ENCODE peak calls at places on chromosomes 11 and 22, in eight cellular contexts. One of them, this sample, is unnamed.

GRCh38 chr11:117824571-117825537 is at the start of gene FXYD2:
- DNase-seq in HCT116: no peak
- DNase-seq in uterus: peak; percentile 76
- DNase-seq in body of pancreas: peak; percentile 52
- DNase-seq in esophagus squamous epithelium: no peak
- DNase-seq in A549: no peak
- DNase-seq in NB4: no peak
- DNase-seq in ovary: peak; percentile 60
- DNase-seq in this sample: no peak

GRCh38 chr11:76788661-76789442 is 5.7 kb downstream of the TSKU start:
- DNase-seq in esophagus squamous epithelium: no peak
- DNase-seq in NB4: no peak
- DNase-seq in body of pancreas: peak; percentile 86
- DNase-seq in HCT116: peak; percentile 85
- DNase-seq in ovary: no peak
- DNase-seq in uterus: peak; percentile 26
- DNase-seq in A549: no peak
- DNase-seq in this sample: no peak

GRCh38 chr11:99614353-99614752 is 593.6 kb downstream of the CNTN5 start:
- DNase-seq in A549: no peak
- DNase-seq in ovary: no peak
- DNase-seq in HCT116: no peak
- DNase-seq in body of pancreas: no peak
- DNase-seq in esophagus squamous epithelium: no peak
- DNase-seq in NB4: no peak
- DNase-seq in uterus: no peak
- DNase-seq in this sample: no peak

GRCh38 chr11:62705401-62705800 is 1.8 kb downstream of the BSCL2 start:
- DNase-seq in body of pancreas: peak; percentile 59
- DNase-seq in esophagus squamous epithelium: no peak
- DNase-seq in ovary: no peak
- DNase-seq in NB4: peak; percentile 34
- DNase-seq in A549: no peak
- DNase-seq in HCT116: no peak
- DNase-seq in uterus: no peak
- DNase-seq in this sample: no peak

GRCh38 chr11:76604652-76605241 is 65.8 kb downstream of the LRRC32 start:
- DNase-seq in uterus: peak; percentile 49
- DNase-seq in ovary: peak; percentile 82
- DNase-seq in NB4: no peak
- DNase-seq in body of pancreas: peak; percentile 75
- DNase-seq in esophagus squamous epithelium: no peak
- DNase-seq in A549: no peak
- DNase-seq in HCT116: no peak
- DNase-seq in this sample: peak; percentile 86

GRCh38 chr11:35981581-35981980 is 37.7 kb downstream of the LDLRAD3 start:
- DNase-seq in ovary: peak; percentile 41
- DNase-seq in body of pancreas: no peak
- DNase-seq in HCT116: no peak
- DNase-seq in A549: no peak
- DNase-seq in NB4: no peak
- DNase-seq in esophagus squamous epithelium: no peak
- DNase-seq in uterus: peak; percentile 26
- DNase-seq in this sample: no peak

GRCh38 chr11:8759634-8760033 is 77.0 kb downstream of the RPL27A start:
- DNase-seq in body of pancreas: peak; percentile 51
- DNase-seq in HCT116: no peak
- DNase-seq in esophagus squamous epithelium: no peak
- DNase-seq in uterus: peak; percentile 73
- DNase-seq in ovary: peak; percentile 60
- DNase-seq in NB4: no peak
- DNase-seq in A549: no peak
- DNase-seq in this sample: no peak

GRCh38 chr22:45830531-45831245 is 146.3 kb downstream of the WNT7B start:
- DNase-seq in NB4: no peak
- DNase-seq in A549: peak; percentile 48
- DNase-seq in HCT116: no peak
- DNase-seq in uterus: no peak
- DNase-seq in body of pancreas: no peak
- DNase-seq in ovary: no peak
- DNase-seq in esophagus squamous epithelium: no peak
- DNase-seq in this sample: no peak

GRCh38 chr11:110075822-110076208 is 17.4 kb upstream of the ZC3H12C start:
- DNase-seq in HCT116: no peak
- DNase-seq in ovary: no peak
- DNase-seq in uterus: no peak
- DNase-seq in body of pancreas: no peak
- DNase-seq in A549: no peak
- DNase-seq in NB4: no peak
- DNase-seq in esophagus squamous epithelium: no peak
- DNase-seq in this sample: no peak

GRCh38 chr11:132429685-132430084 is 1059.3 kb downstream of the NTM start:
- DNase-seq in ovary: no peak
- DNase-seq in body of pancreas: no peak
- DNase-seq in HCT116: no peak
- DNase-seq in esophagus squamous epithelium: no peak
- DNase-seq in uterus: no peak
- DNase-seq in NB4: no peak
- DNase-seq in A549: no peak
- DNase-seq in this sample: no peak

GRCh38 chr11:95684701-95685100 is 104.9 kb downstream of the FAM76B start:
- DNase-seq in A549: no peak
- DNase-seq in HCT116: no peak
- DNase-seq in uterus: no peak
- DNase-seq in esophagus squamous epithelium: no peak
- DNase-seq in ovary: no peak
- DNase-seq in NB4: no peak
- DNase-seq in body of pancreas: no peak
- DNase-seq in this sample: no peak

GRCh38 chr11:130403301-130403804 is 25.1 kb downstream of the ADAMTS8 start:
- DNase-seq in body of pancreas: peak; percentile 43
- DNase-seq in ovary: peak; percentile 59
- DNase-seq in esophagus squamous epithelium: no peak
- DNase-seq in uterus: peak; percentile 69
- DNase-seq in A549: no peak
- DNase-seq in NB4: no peak
- DNase-seq in HCT116: no peak
- DNase-seq in this sample: no peak

GRCh38 chr22:45296628-45297297 is 12.0 kb downstream of the UPK3A start:
- DNase-seq in body of pancreas: no peak
- DNase-seq in A549: no peak
- DNase-seq in ovary: no peak
- DNase-seq in NB4: peak; percentile 30
- DNase-seq in esophagus squamous epithelium: no peak
- DNase-seq in uterus: no peak
- DNase-seq in HCT116: no peak
- DNase-seq in this sample: no peak

GRCh38 chr11:68694404-68695297 is 10.3 kb downstream of the GAL start:
- DNase-seq in NB4: no peak
- DNase-seq in ovary: no peak
- DNase-seq in HCT116: no peak
- DNase-seq in A549: no peak
- DNase-seq in esophagus squamous epithelium: no peak
- DNase-seq in uterus: no peak
- DNase-seq in body of pancreas: no peak
- DNase-seq in this sample: no peak

GRCh38 chr11:83088965-83089364 is 17.3 kb upstream of the RAB30 start:
- DNase-seq in uterus: no peak
- DNase-seq in ovary: no peak
- DNase-seq in body of pancreas: no peak
- DNase-seq in esophagus squamous epithelium: no peak
- DNase-seq in NB4: peak; percentile 27
- DNase-seq in A549: peak; percentile 13
- DNase-seq in HCT116: no peak
- DNase-seq in this sample: no peak

GRCh38 chr11:91946397-91947090 is 278.1 kb upstream of the FAT3 start:
- DNase-seq in HCT116: no peak
- DNase-seq in uterus: no peak
- DNase-seq in A549: no peak
- DNase-seq in body of pancreas: no peak
- DNase-seq in esophagus squamous epithelium: no peak
- DNase-seq in ovary: no peak
- DNase-seq in NB4: no peak
- DNase-seq in this sample: no peak

GRCh38 chr22:30116362-30117117 is 36.3 kb downstream of the HORMAD2 start:
- DNase-seq in ovary: no peak
- DNase-seq in uterus: no peak
- DNase-seq in A549: no peak
- DNase-seq in HCT116: no peak
- DNase-seq in NB4: peak; percentile 13
- DNase-seq in body of pancreas: no peak
- DNase-seq in esophagus squamous epithelium: no peak
- DNase-seq in this sample: no peak

GRCh38 chr11:36131719-36132349 is 157.4 kb downstream of the COMMD9 start:
- DNase-seq in uterus: peak; percentile 63
- DNase-seq in HCT116: no peak
- DNase-seq in A549: peak; percentile 41
- DNase-seq in ovary: peak; percentile 69
- DNase-seq in NB4: peak; percentile 44
- DNase-seq in esophagus squamous epithelium: no peak
- DNase-seq in body of pancreas: peak; percentile 46
- DNase-seq in this sample: no peak

DNA sequence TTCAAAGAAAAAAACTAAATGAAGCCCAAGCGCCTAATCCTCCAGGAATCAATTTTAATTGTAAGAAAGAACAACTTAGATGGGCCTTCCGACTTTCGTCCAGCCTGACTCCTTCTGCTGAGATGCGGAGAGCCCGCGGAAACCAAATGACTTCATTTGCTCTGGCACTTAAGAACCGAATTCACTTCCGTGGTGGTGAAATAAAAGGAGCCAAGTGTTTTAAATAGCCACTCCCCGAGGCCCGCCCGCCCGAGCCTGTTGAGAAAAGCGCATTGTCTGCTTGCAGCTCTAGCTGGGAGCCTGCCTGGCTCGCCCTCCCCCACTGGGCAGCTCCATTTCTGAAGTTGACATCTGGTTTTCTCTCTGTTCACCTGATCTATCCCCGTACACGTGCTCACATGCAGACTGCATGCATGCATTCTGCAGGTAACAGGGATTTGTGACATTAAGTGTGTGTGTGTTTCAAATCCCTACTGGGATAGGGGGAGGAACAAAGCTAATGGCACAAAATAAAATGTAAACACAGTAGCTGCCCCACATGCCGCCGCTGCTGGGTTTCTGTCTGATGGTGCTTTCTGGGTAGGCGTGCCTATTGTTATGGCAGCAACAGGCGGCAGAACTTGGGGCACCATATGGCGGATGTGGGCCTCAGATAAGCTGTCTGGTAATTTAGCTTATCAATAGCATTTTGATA is 6.2 kb downstream of the TEAD1 start:
- DNase-seq in uterus: peak; percentile 81
- DNase-seq in body of pancreas: peak; percentile 91
- DNase-seq in esophagus squamous epithelium: peak; percentile 27
- DNase-seq in HCT116: no peak
- DNase-seq in ovary: peak; percentile 70
- DNase-seq in NB4: peak; percentile 49
- DNase-seq in A549: peak; percentile 92
- DNase-seq in this sample: no peak
- TF ChIP-seq POLR2A in uterus: peak; percentile 55
- TF ChIP-seq POLR2A in body of pancreas: peak; percentile 77
- TF ChIP-seq POLR2A in esophagus squamous epithelium: peak; percentile 49
- TF ChIP-seq POLR2A in HCT116: no peak
- TF ChIP-seq POLR2A in ovary: no peak
- TF ChIP-seq POLR2A in NB4: no peak
- TF ChIP-seq POLR2A in A549: peak; percentile 38
- TF ChIP-seq POLR2A in this sample: peak; percentile 35

DNA sequence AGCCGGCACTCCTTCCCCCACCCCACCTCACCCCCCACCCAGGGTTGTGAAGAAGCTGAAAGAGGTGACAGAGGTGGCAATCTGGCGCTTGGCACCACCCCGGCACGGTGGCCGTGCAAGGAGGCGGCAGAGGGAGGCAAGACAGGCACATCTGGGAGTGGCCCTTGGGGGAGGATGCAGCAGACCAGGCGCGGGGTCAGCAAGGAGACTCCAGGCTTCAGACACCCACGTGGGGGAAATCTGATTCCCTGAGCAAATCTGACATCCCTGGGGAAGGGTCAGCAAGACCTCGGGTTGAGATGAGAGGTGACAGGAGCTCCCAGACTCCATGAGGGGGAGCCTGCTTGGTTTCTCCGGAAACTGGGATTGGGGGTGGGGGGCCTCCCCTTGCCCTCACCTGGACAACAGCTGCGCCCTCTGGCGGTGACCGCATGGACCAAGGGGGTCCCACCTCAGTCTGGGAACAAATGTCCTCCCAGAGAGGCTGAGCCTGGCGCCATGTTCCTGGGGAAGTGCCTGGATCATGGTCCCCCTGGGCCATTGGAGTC is 4.0 kb upstream of the RCOR2 start:
- DNase-seq in HCT116: no peak
- DNase-seq in ovary: no peak
- DNase-seq in NB4: no peak
- DNase-seq in body of pancreas: no peak
- DNase-seq in esophagus squamous epithelium: no peak
- DNase-seq in uterus: no peak
- DNase-seq in A549: no peak
- DNase-seq in this sample: no peak
- H3K4me3 ChIP-seq in HCT116: peak overlapping the region; percentile 64
- H3K4me3 ChIP-seq in ovary: no peak overlapping the region
- H3K4me3 ChIP-seq in NB4: no peak overlapping the region
- H3K4me3 ChIP-seq in body of pancreas: no peak overlapping the region
- H3K4me3 ChIP-seq in esophagus squamous epithelium: no peak overlapping the region
- H3K4me3 ChIP-seq in uterus: no peak overlapping the region
- H3K4me3 ChIP-seq in A549: no peak overlapping the region
- H3K4me3 ChIP-seq in this sample: no peak overlapping the region

GRCh38 chr11:19201737-19202605 is at the start of gene CSRP3:
- DNase-seq in body of pancreas: no peak
- DNase-seq in HCT116: no peak
- DNase-seq in ovary: no peak
- DNase-seq in uterus: no peak
- DNase-seq in A549: no peak
- DNase-seq in esophagus squamous epithelium: no peak
- DNase-seq in NB4: no peak
- DNase-seq in this sample: no peak
- TF ChIP-seq POLR2A in body of pancreas: no peak
- TF ChIP-seq POLR2A in HCT116: no peak
- TF ChIP-seq POLR2A in ovary: no peak
- TF ChIP-seq POLR2A in uterus: no peak
- TF ChIP-seq POLR2A in A549: no peak
- TF ChIP-seq POLR2A in esophagus squamous epithelium: no peak
- TF ChIP-seq POLR2A in NB4: no peak
- TF ChIP-seq POLR2A in this sample: no peak

DNA sequence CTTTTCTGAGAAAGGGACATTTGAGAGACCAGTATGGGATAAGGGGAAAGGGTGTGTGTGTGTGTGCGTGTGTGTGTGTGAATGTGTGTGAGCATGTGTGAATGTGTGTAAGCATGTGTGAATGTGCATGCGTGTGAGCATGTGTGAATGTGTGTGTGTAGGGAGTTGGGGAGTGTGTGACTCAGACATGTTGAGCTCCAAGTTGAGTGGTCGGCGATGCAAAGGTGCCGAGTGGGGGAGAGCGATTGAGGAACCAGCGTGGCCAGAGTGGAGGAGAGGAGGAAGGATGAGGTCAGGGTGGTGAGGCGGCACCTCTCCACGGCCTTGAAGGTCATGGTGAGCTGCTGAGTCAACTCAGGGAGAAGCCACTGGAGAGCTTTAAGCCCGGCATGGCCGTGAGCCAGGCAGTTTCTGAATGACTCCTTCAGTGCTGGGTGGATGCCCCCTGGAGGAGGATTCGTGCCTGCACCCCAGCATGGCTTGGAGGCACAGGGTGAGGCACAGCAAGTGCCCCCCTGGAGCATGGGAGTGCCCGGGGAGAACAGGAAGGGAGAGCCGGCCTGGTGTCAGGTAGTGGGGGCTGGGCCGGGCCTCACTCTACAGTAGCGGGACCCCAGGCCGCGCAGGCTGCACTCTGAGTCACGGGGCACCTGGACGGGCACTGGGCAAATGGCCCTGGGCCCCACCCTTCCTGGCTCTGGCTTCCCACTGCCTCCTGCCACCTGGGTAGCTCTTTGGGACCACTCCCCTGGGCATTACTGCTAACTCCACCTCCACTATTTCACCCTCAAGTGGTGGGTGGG is 8.2 kb upstream of the CCDC88B start:
- DNase-seq in body of pancreas: peak; percentile 93
- DNase-seq in esophagus squamous epithelium: no peak
- DNase-seq in uterus: no peak
- DNase-seq in HCT116: peak; percentile 83
- DNase-seq in A549: peak; percentile 92
- DNase-seq in NB4: peak; percentile 95
- DNase-seq in ovary: peak; percentile 68
- DNase-seq in this sample: no peak
- H3K4me3 ChIP-seq in body of pancreas: no peak overlapping the region
- H3K4me3 ChIP-seq in esophagus squamous epithelium: no peak overlapping the region
- H3K4me3 ChIP-seq in uterus: no peak overlapping the region
- H3K4me3 ChIP-seq in HCT116: peak overlapping the region; percentile 37
- H3K4me3 ChIP-seq in A549: no peak overlapping the region
- H3K4me3 ChIP-seq in NB4: no peak overlapping the region
- H3K4me3 ChIP-seq in ovary: no peak overlapping the region
- H3K4me3 ChIP-seq in this sample: no peak overlapping the region